ENCODE peak calls at places on chromosomes 11 and 22, in nine cellular contexts. T is K562; B is activated CD4-positive, alpha-beta T cell treated with anti-CD3 and anti-CD28 coated beads, Interleukin-2, amount 50 U/mL, for 48 hours; K is lung; Z is KBM-7; E is GM12864; U is HTR-8/SVneo; Y is endothelial cell; H is HFFc6. L is an unnamed sample.

GRCh38 chr11:111452146-111452545 is 60.0 kb downstream of the BTG4 start:
- DNase-seq in U (no peak), Z (no peak), Y (no peak), K (no peak), H (peak), T (no peak), B (no peak), E (no peak), L (no peak)

GRCh38 chr11:129252621-129253020 is 60.5 kb upstream of the ARHGAP32 start:
- DNase-seq in B (no peak), U (no peak), Z (no peak), H (no peak), K (no peak), Y (no peak), T (no peak), E (no peak), L (no peak)

GRCh38 chr11:118484405-118484804 is 42.9 kb upstream of the TTC36 start:
- DNase-seq in E (no peak), B (no peak), Z (no peak), K (no peak), Y (no peak), H (no peak), U (no peak), T (no peak), L (no peak)

GRCh38 chr22:49017769-49018330 is 809.8 kb downstream of the BRD1 start:
- DNase-seq in E (no peak), K (no peak), Z (no peak), H (no peak), T (no peak), Y (no peak), B (no peak), U (no peak), L (no peak)

GRCh38 chr11:114061053-114062049 is 1.8 kb downstream of the ZBTB16 start:
- DNase-seq in Y (peak), U (peak), Z (no peak), B (peak), E (no peak), K (peak), T (no peak), H (no peak), L (no peak)

GRCh38 chr11:61781585-61781984 is 10.8 kb downstream of the TMEM258 start:
- DNase-seq in U (no peak), Z (no peak), B (no peak), Y (no peak), E (no peak), K (no peak), T (no peak), H (no peak), L (no peak)

GRCh38 chr11:75028321-75029097 is 39.8 kb downstream of the NEU3 start:
- DNase-seq in K (peak), U (no peak), E (no peak), Z (no peak), H (no peak), B (no peak), T (no peak), Y (no peak), L (no peak)

GRCh38 chr22:17943533-17944204 is 80.7 kb downstream of the MICAL3 start:
- DNase-seq in T (no peak), Y (no peak), B (no peak), Z (no peak), H (no peak), U (no peak), E (no peak), K (no peak), L (no peak)

GRCh38 chr11:90349741-90350140 is 126.9 kb upstream of the CHORDC1 start:
- DNase-seq in K (no peak), B (no peak), E (no peak), Z (no peak), T (no peak), H (no peak), Y (no peak), U (no peak), L (peak)

GRCh38 chr11:34499719-34500505 is 13.7 kb downstream of the ELF5 start:
- DNase-seq in U (no peak), Y (no peak), K (no peak), T (no peak), Z (no peak), H (no peak), B (no peak), E (no peak), L (no peak)

GRCh38 chr22:39017596-39018365 is 3.1 kb upstream of the APOBEC3D start:
- DNase-seq in H (no peak), E (no peak), B (no peak), Y (no peak), Z (no peak), T (no peak), K (no peak), U (no peak), L (no peak)

GRCh38 chr11:16812274-16812673 is 73.8 kb downstream of the C11orf58 start:
- DNase-seq in K (no peak), E (no peak), H (no peak), B (no peak), U (no peak), T (no peak), Y (no peak), Z (no peak), L (no peak)

GRCh38 chr22:23256986-23257888 is 76.9 kb downstream of the BCR start:
- DNase-seq in E (no peak), H (peak), U (no peak), B (no peak), Y (no peak), Z (no peak), K (no peak), T (no peak), L (no peak)

GRCh38 chr22:16651217-16651616 is 58.6 kb upstream of the CCT8L2 start:
- DNase-seq in E (no peak), B (no peak), H (no peak), Z (no peak), Y (no peak), K (no peak), T (peak), U (no peak), L (no peak)

L was measured in MV-4-11.